ENCODE peak calls at places on chromosomes 13 and 19, in five cellular contexts. W is heart right ventricle; N is naive thymus-derived CD4-positive, alpha-beta T cell; F is neural progenitor cell; Q is heart left ventricle. E is an unnamed sample.

GRCh38 chr19:54561840-54562239 is 11.8 kb upstream of the LILRA2 start:
- DNase-seq in Q (no peak), F (no peak), W (no peak), N (no peak), E (no peak)

GRCh38 chr13:44404261-44405139 is 30.9 kb downstream of the SERP2 start:
- DNase-seq in W (no peak), Q (no peak), F (peak; percentile 40), N (no peak), E (no peak)

GRCh38 chr13:52809310-52809769 is 39.1 kb downstream of the PCDH8 start:
- DNase-seq in W (peak; percentile 42), F (peak; percentile 80), Q (peak; percentile 70), N (peak; percentile 3), E (peak; percentile 10)

GRCh38 chr19:44685877-44686276 is 13.1 kb upstream of the CEACAM16 start:
- DNase-seq in W (no peak), Q (no peak), N (no peak), F (no peak), E (no peak)

GRCh38 chr13:41652735-41653361 is 195.5 kb downstream of the RGCC start:
- DNase-seq in Q (peak; percentile 25), N (peak; percentile 51), F (peak; percentile 33), W (no peak), E (peak; percentile 54)

GRCh38 chr13:27926644-27927434 is 7.0 kb downstream of the PDX1 start:
- DNase-seq in W (no peak), N (no peak), F (peak; percentile 49), Q (no peak), E (no peak)

GRCh38 chr13:21139374-21139773 is 37.0 kb downstream of the SKA3 start:
- DNase-seq in N (no peak), F (no peak), W (no peak), Q (no peak), E (no peak)

GRCh38 chr13:101157261-101157660 is 259.0 kb downstream of the NALCN start:
- DNase-seq in N (no peak), Q (no peak), F (peak; percentile 13), W (no peak), E (no peak)

GRCh38 chr13:32883501-32883900 is 132.7 kb upstream of the KL start:
- DNase-seq in F (no peak), Q (peak; percentile 11), N (no peak), W (no peak), E (no peak)

GRCh38 chr13:111409413-111409812 is 89.0 kb downstream of the TEX29 start:
- DNase-seq in W (no peak), F (no peak), Q (no peak), N (no peak), E (no peak)

GRCh38 chr13:76522083-76522755 is 364.0 kb downstream of the KCTD12 start:
- DNase-seq in F (no peak), N (no peak), W (no peak), Q (no peak), E (no peak)

DNA sequence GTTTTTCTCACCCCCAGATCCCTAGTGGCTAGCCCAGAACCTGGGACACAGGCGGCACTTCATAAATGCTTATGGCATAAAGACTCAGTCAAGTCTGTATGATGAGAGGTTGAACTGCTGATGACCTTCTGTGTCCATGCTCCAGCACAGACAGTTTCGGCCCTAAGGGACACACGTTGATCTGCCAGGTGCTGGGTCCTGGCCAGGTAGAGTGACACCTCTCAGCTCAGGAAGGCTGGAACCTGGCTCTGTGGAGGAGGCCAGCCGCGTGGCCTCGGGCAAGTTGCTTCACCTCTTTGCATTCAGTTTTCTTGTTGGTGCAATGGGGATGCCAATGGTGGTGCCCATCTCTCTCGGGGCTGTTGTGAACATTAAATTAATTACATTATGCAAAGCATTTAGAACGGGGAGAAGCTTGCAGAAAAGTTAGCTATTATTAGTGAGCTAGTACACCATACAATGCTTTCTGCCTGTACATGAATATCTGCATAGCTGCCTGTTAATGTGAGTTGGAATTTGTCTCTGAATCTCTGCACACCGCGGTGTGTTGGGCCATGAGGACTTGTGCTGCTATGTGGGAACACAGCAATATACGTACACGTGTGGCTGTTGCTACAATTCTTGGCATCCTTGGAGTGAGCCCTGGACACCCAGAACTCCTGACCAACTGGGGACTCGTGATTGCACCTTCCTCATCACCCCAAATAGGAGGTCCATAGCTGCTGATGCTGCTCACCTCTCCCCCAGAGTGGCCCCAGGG is 8.4 kb downstream of the GADD45B start:
- DNase-seq in W (no peak), F (no peak), N (no peak), Q (no peak), E (no peak)
- H3K4me3 ChIP-seq in W (no peak overlapping the region), F (no peak overlapping the region), N (no peak overlapping the region), Q (no peak overlapping the region), E (no peak overlapping the region)

DNA sequence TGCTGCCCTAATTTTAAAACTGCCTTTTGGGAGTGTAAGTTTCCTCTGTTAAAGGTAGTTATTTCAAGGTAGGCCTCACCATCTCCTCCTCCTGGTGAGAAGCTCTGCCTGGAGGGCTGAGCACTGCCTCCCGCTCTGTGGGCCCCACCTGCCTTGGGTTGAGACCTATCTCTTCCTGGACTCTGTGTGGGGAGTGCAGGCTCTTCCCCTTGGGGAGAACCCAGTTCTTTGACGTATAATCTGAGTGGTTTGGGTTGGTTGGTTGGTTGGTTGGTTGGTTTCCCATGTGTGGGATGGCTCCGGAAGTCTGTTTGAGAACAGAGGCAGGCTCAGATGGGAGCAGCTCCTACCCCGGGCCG is 39.1 kb downstream of the ACTN4 start:
- DNase-seq in N (no peak), W (no peak), Q (no peak), F (no peak), E (peak; percentile 81)
- H3K4me1 ChIP-seq in N (peaks cover 18% of the 10 kb centered on the region), W (peaks cover 90% of the 10 kb centered on the region), Q (peaks cover 86% of the 10 kb centered on the region), F (peaks cover 36% of the 10 kb centered on the region), E (peaks cover 96% of the 10 kb centered on the region)

GRCh38 chr13:35860661-35861060 is 270.5 kb downstream of the DCLK1 start:
- DNase-seq in F (no peak), W (no peak), N (no peak), Q (no peak), E (no peak)
- H3K4me3 ChIP-seq in F (no peak overlapping the region), W (no peak overlapping the region), N (no peak overlapping the region), Q (no peak overlapping the region), E (no peak overlapping the region)

GRCh38 chr19:41321600-41322270 is 11.8 kb downstream of the CCDC97 start:
- DNase-seq in Q (no peak), W (no peak), N (no peak), F (peak; percentile 80), E (no peak)
- H3K4me1 ChIP-seq in Q (peaks cover 56% of the 10 kb centered on the region), W (peaks cover 48% of the 10 kb centered on the region), N (peaks cover 7% of the 10 kb centered on the region), F (peaks cover 18% of the 10 kb centered on the region), E (peaks cover 15% of the 10 kb centered on the region)

DNA sequence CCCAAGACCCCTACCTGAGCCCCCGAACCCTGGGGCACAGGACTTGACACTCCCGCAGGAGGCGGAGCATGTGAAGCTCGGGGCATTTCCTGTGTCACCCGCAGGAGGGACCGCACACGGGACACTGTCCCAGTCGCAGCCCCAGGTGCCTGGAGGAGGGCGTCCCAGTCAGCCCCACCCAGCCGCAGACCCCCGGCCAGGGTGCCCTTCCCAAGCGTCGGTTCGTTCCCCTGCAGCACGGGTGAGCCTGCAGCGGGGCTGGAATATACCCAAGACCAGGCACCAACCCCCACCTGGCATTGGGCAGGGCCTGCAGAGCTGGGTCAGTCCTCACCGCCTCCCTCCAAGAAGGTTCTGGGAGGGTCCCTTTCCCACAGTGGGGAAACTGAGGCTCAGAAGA is 21.6 kb downstream of the TCF3 start:
- DNase-seq in W (no peak), F (no peak), N (no peak), Q (no peak), E (no peak)
- H3K4me3 ChIP-seq in W (no peak overlapping the region), F (no peak overlapping the region), N (no peak overlapping the region), Q (no peak overlapping the region), E (no peak overlapping the region)

DNA sequence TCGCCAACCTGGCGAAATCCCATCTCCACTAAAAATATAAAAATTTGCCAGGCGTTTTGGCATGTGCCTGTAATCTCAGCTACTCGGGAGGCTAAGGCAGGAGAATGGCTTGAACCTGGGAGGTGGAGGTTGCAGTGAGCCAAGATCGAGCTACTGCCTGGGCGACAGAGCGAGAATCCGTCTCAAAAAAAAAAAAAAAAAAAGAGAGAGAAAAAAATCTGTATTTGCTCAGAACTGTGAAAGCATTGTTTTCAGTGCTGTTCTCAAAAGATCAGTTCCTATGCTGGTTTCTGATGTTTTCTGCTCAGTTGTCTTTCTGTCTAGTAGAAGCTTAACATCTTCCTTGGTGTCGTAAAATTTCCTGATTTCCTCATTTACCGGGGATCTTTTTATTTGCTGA is 2.5 kb downstream of the SF3A2 start:
- DNase-seq in N (no peak), F (no peak), Q (no peak), W (no peak), E (no peak)
- H3K4me1 ChIP-seq in N (peaks cover 62% of the 10 kb centered on the region), F (peaks cover 44% of the 10 kb centered on the region), Q (peaks cover 72% of the 10 kb centered on the region), W (peaks cover 57% of the 10 kb centered on the region), E (peaks cover 78% of the 10 kb centered on the region)

DNA sequence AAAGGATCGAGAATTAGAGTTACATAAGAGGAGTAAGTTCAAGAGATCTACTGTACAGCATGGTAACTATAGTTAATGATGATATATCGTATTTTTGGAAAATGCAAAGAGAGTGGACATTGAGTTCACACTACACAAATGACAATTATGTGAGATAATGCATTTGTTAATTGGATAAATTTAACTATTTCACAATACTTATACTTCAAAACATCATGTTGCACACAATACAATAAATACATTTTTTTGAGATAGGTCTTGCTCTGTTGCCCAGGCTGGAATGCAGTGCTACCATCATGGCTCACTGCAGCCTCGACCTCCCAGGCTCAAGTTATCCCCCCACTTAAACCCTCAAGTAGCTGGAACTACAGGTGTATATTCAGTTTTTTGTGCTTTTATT is 8.1 kb upstream of the CYP2F1 start:
- DNase-seq in F (no peak), Q (no peak), W (no peak), N (no peak), E (no peak)
- H3K4me3 ChIP-seq in F (no peak overlapping the region), Q (no peak overlapping the region), W (no peak overlapping the region), N (no peak overlapping the region), E (no peak overlapping the region)

GRCh38 chr19:13035820-13036365 is 40.6 kb downstream of the NFIX start:
- DNase-seq in Q (no peak), W (no peak), N (no peak), F (no peak), E (no peak)
- H3K4me1 ChIP-seq in Q (peaks cover 99% of the 10 kb centered on the region), W (peaks cover 93% of the 10 kb centered on the region), N (no peaks in the 10 kb centered on the region), F (peaks cover 15% of the 10 kb centered on the region), E (no peaks in the 10 kb centered on the region)

GRCh38 chr13:43389573-43389972 is 366.2 kb downstream of the DNAJC15 start:
- DNase-seq in F (no peak), N (no peak), Q (no peak), W (no peak), E (no peak)
- H3K4me3 ChIP-seq in F (no peak overlapping the region), N (no peak overlapping the region), Q (no peak overlapping the region), W (no peak overlapping the region), E (no peak overlapping the region)

GRCh38 chr19:5062195-5062594 is 93.3 kb downstream of the KDM4B start:
- DNase-seq in W (no peak), N (no peak), F (no peak), Q (no peak), E (no peak)
- H3K4me1 ChIP-seq in W (no peaks in the 10 kb centered on the region), N (no peaks in the 10 kb centered on the region), F (peaks cover 32% of the 10 kb centered on the region), Q (peaks cover 7% of the 10 kb centered on the region), E (no peaks in the 10 kb centered on the region)

E was measured in CD4-positive, alpha-beta memory T cell.